ENCODE peak calls at places on chromosomes 2 and 18, in eight cellular contexts. One of them, this sample, is unnamed.

GRCh38 chr2:183541766-183542165 is 417.5 kb downstream of the NUP35 start:
- DNase-seq in fibroblast of lung: peak; percentile 63
- DNase-seq in tibial artery: no peak
- DNase-seq in IMR-90: no peak
- DNase-seq in A549: no peak
- DNase-seq in CD4-positive, CD25-positive, alpha-beta regulatory T cell: no peak
- DNase-seq in PC-9: no peak
- DNase-seq in GM23248: peak; percentile 12
- DNase-seq in this sample: no peak

GRCh38 chr2:69915050-69915945 is at the start of gene MXD1:
- DNase-seq in fibroblast of lung: no peak
- DNase-seq in tibial artery: peak; percentile 68
- DNase-seq in IMR-90: no peak
- DNase-seq in A549: no peak
- DNase-seq in CD4-positive, CD25-positive, alpha-beta regulatory T cell: peak; percentile 4
- DNase-seq in PC-9: no peak
- DNase-seq in GM23248: peak; percentile 50
- DNase-seq in this sample: no peak

GRCh38 chr18:57648414-57648813 is 26.8 kb upstream of the NARS1 start:
- DNase-seq in fibroblast of lung: no peak
- DNase-seq in tibial artery: no peak
- DNase-seq in IMR-90: no peak
- DNase-seq in A549: no peak
- DNase-seq in CD4-positive, CD25-positive, alpha-beta regulatory T cell: no peak
- DNase-seq in PC-9: no peak
- DNase-seq in GM23248: no peak
- DNase-seq in this sample: no peak

GRCh38 chr2:182110326-182110725 is 124.7 kb downstream of the PPP1R1C start:
- DNase-seq in fibroblast of lung: no peak
- DNase-seq in tibial artery: no peak
- DNase-seq in IMR-90: no peak
- DNase-seq in A549: no peak
- DNase-seq in CD4-positive, CD25-positive, alpha-beta regulatory T cell: no peak
- DNase-seq in PC-9: no peak
- DNase-seq in GM23248: no peak
- DNase-seq in this sample: no peak

GRCh38 chr2:234032301-234032856 is 18.1 kb upstream of the SPP2 start:
- DNase-seq in fibroblast of lung: peak; percentile 88
- DNase-seq in tibial artery: no peak
- DNase-seq in IMR-90: peak; percentile 82
- DNase-seq in A549: no peak
- DNase-seq in CD4-positive, CD25-positive, alpha-beta regulatory T cell: no peak
- DNase-seq in PC-9: no peak
- DNase-seq in GM23248: peak; percentile 78
- DNase-seq in this sample: peak; percentile 36

GRCh38 chr2:143936758-143937562 is 583.0 kb downstream of the ZEB2 start:
- DNase-seq in fibroblast of lung: peak; percentile 61
- DNase-seq in tibial artery: peak; percentile 68
- DNase-seq in IMR-90: peak; percentile 31
- DNase-seq in A549: no peak
- DNase-seq in CD4-positive, CD25-positive, alpha-beta regulatory T cell: no peak
- DNase-seq in PC-9: no peak
- DNase-seq in GM23248: peak; percentile 70
- DNase-seq in this sample: no peak

GRCh38 chr2:127672341-127673303 is 2.7 kb downstream of the LIMS2 start:
- DNase-seq in fibroblast of lung: no peak
- DNase-seq in tibial artery: peak; percentile 81
- DNase-seq in IMR-90: no peak
- DNase-seq in A549: no peak
- DNase-seq in CD4-positive, CD25-positive, alpha-beta regulatory T cell: no peak
- DNase-seq in PC-9: no peak
- DNase-seq in GM23248: peak; percentile 55
- DNase-seq in this sample: no peak

GRCh38 chr2:240573071-240573515 is 4.8 kb downstream of the RNPEPL1 start:
- DNase-seq in fibroblast of lung: no peak
- DNase-seq in tibial artery: no peak
- DNase-seq in IMR-90: no peak
- DNase-seq in A549: no peak
- DNase-seq in CD4-positive, CD25-positive, alpha-beta regulatory T cell: no peak
- DNase-seq in PC-9: no peak
- DNase-seq in GM23248: no peak
- DNase-seq in this sample: no peak

GRCh38 chr18:60053747-60054304 is 154.0 kb downstream of the PMAIP1 start:
- DNase-seq in fibroblast of lung: peak; percentile 98
- DNase-seq in tibial artery: no peak
- DNase-seq in IMR-90: peak; percentile 98
- DNase-seq in A549: peak; percentile 72
- DNase-seq in CD4-positive, CD25-positive, alpha-beta regulatory T cell: no peak
- DNase-seq in PC-9: peak; percentile 70
- DNase-seq in GM23248: peak; percentile 98
- DNase-seq in this sample: no peak

GRCh38 chr2:123518387-123518786 is 506.7 kb upstream of the CNTNAP5 start:
- DNase-seq in fibroblast of lung: peak; percentile 3
- DNase-seq in tibial artery: no peak
- DNase-seq in IMR-90: no peak
- DNase-seq in A549: no peak
- DNase-seq in CD4-positive, CD25-positive, alpha-beta regulatory T cell: no peak
- DNase-seq in PC-9: no peak
- DNase-seq in GM23248: peak; percentile 8
- DNase-seq in this sample: no peak

GRCh38 chr2:152028182-152028862 is 70.5 kb downstream of the CACNB4 start:
- DNase-seq in fibroblast of lung: peak; percentile 50
- DNase-seq in tibial artery: no peak
- DNase-seq in IMR-90: peak; percentile 12
- DNase-seq in A549: no peak
- DNase-seq in CD4-positive, CD25-positive, alpha-beta regulatory T cell: no peak
- DNase-seq in PC-9: no peak
- DNase-seq in GM23248: peak; percentile 27
- DNase-seq in this sample: no peak

GRCh38 chr2:218016810-218017209 is 14.0 kb upstream of the TNS1 start:
- DNase-seq in fibroblast of lung: no peak
- DNase-seq in tibial artery: peak; percentile 63
- DNase-seq in IMR-90: no peak
- DNase-seq in A549: no peak
- DNase-seq in CD4-positive, CD25-positive, alpha-beta regulatory T cell: no peak
- DNase-seq in PC-9: no peak
- DNase-seq in GM23248: no peak
- DNase-seq in this sample: no peak

GRCh38 chr2:202765435-202765834 is 106.1 kb downstream of the ICA1L start:
- DNase-seq in fibroblast of lung: peak; percentile 10
- DNase-seq in tibial artery: no peak
- DNase-seq in IMR-90: no peak
- DNase-seq in A549: no peak
- DNase-seq in CD4-positive, CD25-positive, alpha-beta regulatory T cell: no peak
- DNase-seq in PC-9: no peak
- DNase-seq in GM23248: no peak
- DNase-seq in this sample: no peak

DNA sequence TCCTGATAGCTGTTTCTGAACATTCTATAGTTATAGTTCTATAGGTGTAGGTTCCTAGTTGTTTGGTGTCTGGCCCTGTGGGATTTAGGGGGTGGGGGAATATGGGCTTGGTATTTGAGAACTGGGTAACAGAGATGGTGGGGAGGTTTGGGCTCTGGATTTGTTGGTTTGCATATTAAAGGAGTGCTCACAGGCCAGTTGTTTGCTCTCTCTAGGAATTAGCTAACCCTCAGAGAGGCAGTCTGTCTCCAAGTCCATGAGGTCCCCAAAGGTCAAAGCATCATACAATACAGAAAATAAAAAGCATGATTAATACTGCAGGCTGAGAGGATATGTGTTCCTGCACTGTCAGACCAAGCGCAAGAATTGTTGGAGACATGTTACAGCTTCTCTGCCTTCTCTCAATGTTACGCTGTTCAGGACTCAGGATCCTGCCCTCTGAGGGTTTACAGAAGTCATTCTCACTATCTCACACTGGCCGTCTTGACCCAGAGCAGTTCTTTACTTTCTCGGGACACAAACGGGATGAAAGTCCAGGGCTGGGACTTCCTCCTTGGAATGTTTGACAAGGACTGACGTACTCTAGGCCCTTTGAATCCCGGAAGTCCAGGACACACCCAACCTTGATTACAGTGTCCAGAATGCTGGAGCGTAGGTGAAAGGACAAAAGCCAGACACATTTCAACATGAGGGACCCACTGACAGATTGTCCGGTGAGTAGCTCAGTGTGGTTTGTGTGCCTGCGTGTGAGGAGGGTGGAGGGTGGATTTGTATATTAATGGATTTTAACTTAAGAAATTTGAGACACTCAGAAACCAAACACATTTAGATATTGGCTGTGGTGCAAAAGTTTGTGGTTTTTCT is at the start of gene NOSTRIN:
- DNase-seq in fibroblast of lung: peak; percentile 78
- DNase-seq in tibial artery: no peak
- DNase-seq in IMR-90: peak; percentile 48
- DNase-seq in A549: peak; percentile 52
- DNase-seq in CD4-positive, CD25-positive, alpha-beta regulatory T cell: no peak
- DNase-seq in PC-9: peak; percentile 10
- DNase-seq in GM23248: peak; percentile 38
- DNase-seq in this sample: no peak
- H3K4me3 ChIP-seq in fibroblast of lung: peak within 1 kb of the TSS; percentile 29
- H3K4me3 ChIP-seq in tibial artery: peak within 1 kb of the TSS; percentile 10
- H3K4me3 ChIP-seq in IMR-90: no peak within 1 kb of the TSS
- H3K4me3 ChIP-seq in A549: peak within 1 kb of the TSS; percentile 30
- H3K4me3 ChIP-seq in CD4-positive, CD25-positive, alpha-beta regulatory T cell: no peak within 1 kb of the TSS
- H3K4me3 ChIP-seq in PC-9: no peak within 1 kb of the TSS
- H3K4me3 ChIP-seq in GM23248: peak within 1 kb of the TSS; percentile 10
- H3K4me3 ChIP-seq in this sample: no peak within 1 kb of the TSS

DNA sequence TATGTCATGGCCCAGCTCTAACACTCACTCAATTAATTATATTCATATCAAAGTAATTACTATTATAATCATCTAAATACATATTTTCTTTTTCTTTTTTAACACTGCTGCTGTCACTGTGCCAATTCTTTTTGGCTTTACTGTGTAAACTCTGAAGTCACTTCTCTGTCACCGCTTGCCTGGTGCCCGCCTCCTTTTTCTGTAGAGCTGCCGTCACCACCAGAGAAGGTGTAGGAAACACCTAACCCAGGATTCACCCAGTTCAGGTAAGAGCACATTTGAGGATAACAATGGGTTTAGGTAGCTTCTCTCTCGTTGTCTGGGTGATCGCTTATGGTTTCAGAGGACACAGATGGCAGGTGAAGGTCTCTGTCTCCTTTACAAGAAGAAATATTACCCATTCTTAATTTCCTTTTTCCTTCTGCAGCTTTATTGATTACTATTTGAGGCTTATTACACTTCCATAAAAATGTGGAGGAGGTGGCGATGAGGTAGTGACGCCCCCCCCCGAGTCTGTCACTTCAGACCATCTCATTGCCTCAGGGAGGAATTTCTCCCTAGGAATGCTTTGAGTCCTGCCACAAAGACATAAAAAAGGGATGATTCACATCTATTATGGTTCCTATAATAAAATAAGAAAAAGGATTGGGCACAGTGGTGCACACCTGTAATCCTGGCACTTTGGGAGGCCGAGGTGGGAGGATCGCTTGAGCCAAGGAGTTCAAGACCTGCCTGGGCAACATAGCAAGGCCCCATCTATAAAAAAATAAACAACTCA is 93.5 kb downstream of the AOX1 start:
- DNase-seq in fibroblast of lung: peak; percentile 10
- DNase-seq in tibial artery: no peak
- DNase-seq in IMR-90: no peak
- DNase-seq in A549: no peak
- DNase-seq in CD4-positive, CD25-positive, alpha-beta regulatory T cell: no peak
- DNase-seq in PC-9: no peak
- DNase-seq in GM23248: no peak
- DNase-seq in this sample: no peak
- H3K4me1 ChIP-seq in fibroblast of lung: no peaks in the 10 kb centered on the region
- H3K4me1 ChIP-seq in tibial artery: no peaks in the 10 kb centered on the region
- H3K4me1 ChIP-seq in IMR-90: no peaks in the 10 kb centered on the region
- H3K4me1 ChIP-seq in A549: peaks cover 36% of the 10 kb centered on the region
- H3K4me1 ChIP-seq in CD4-positive, CD25-positive, alpha-beta regulatory T cell: no peaks in the 10 kb centered on the region
- H3K4me1 ChIP-seq in PC-9: no peaks in the 10 kb centered on the region
- H3K4me1 ChIP-seq in GM23248: peaks cover 23% of the 10 kb centered on the region
- H3K4me1 ChIP-seq in this sample: no peaks in the 10 kb centered on the region

GRCh38 chr2:174024524-174025270 is 59.5 kb upstream of the SP3 start:
- DNase-seq in fibroblast of lung: peak; percentile 87
- DNase-seq in tibial artery: peak; percentile 86
- DNase-seq in IMR-90: peak; percentile 80
- DNase-seq in A549: no peak
- DNase-seq in CD4-positive, CD25-positive, alpha-beta regulatory T cell: no peak
- DNase-seq in PC-9: no peak
- DNase-seq in GM23248: peak; percentile 94
- DNase-seq in this sample: no peak
- H3K4me3 ChIP-seq in fibroblast of lung: peak overlapping the region; percentile 25
- H3K4me3 ChIP-seq in tibial artery: peak overlapping the region; percentile 2
- H3K4me3 ChIP-seq in IMR-90: no peak overlapping the region
- H3K4me3 ChIP-seq in A549: no peak overlapping the region
- H3K4me3 ChIP-seq in CD4-positive, CD25-positive, alpha-beta regulatory T cell: no peak overlapping the region
- H3K4me3 ChIP-seq in PC-9: no peak overlapping the region
- H3K4me3 ChIP-seq in GM23248: peak overlapping the region; percentile 50
- H3K4me3 ChIP-seq in this sample: no peak overlapping the region

GRCh38 chr2:36492216-36492945 is 105.6 kb downstream of the FEZ2 start:
- DNase-seq in fibroblast of lung: peak; percentile 93
- DNase-seq in tibial artery: no peak
- DNase-seq in IMR-90: peak; percentile 83
- DNase-seq in A549: no peak
- DNase-seq in CD4-positive, CD25-positive, alpha-beta regulatory T cell: no peak
- DNase-seq in PC-9: no peak
- DNase-seq in GM23248: no peak
- DNase-seq in this sample: no peak
- H3K4me1 ChIP-seq in fibroblast of lung: peaks cover 34% of the 10 kb centered on the region
- H3K4me1 ChIP-seq in tibial artery: no peaks in the 10 kb centered on the region
- H3K4me1 ChIP-seq in IMR-90: peaks cover 29% of the 10 kb centered on the region
- H3K4me1 ChIP-seq in A549: peaks cover 80% of the 10 kb centered on the region
- H3K4me1 ChIP-seq in CD4-positive, CD25-positive, alpha-beta regulatory T cell: no peaks in the 10 kb centered on the region
- H3K4me1 ChIP-seq in PC-9: peaks cover 17% of the 10 kb centered on the region
- H3K4me1 ChIP-seq in GM23248: peaks cover 68% of the 10 kb centered on the region
- H3K4me1 ChIP-seq in this sample: no peaks in the 10 kb centered on the region